ENCODE peak calls at places on chromosome 14, in six cellular contexts. P is activated CD8-positive, alpha-beta memory T cell treated with anti-CD3 and anti-CD28 coated beads for 48 hours; X is endothelial cell; D is fibroblast of mammary gland; N is cardiac fibroblast; B is WERI-Rb-1. O is an unnamed sample.

GRCh38 chr14:79704406-79704805 is 506.9 kb downstream of the DIO2 start:
- DNase-seq in P (no peak), X (no peak), D (no peak), N (no peak), B (no peak), O (no peak)

GRCh38 chr14:100398044-100398443 is 74.9 kb downstream of the SLC25A47 start:
- DNase-seq in P (no peak), X (no peak), D (no peak), N (no peak), B (no peak), O (no peak)

GRCh38 chr14:55877942-55878341 is 240.3 kb upstream of the PELI2 start:
- DNase-seq in P (no peak), X (no peak), D (peak), N (peak), B (no peak), O (no peak)

GRCh38 chr14:90561031-90561430 is 164.2 kb downstream of the CALM1 start:
- DNase-seq in P (no peak), X (no peak), D (no peak), N (no peak), B (no peak), O (no peak)

GRCh38 chr14:104794641-104795467 is 694 bp downstream of the AKT1 start:
- DNase-seq in P (no peak), X (no peak), D (no peak), N (peak), B (peak), O (no peak)

GRCh38 chr14:90846511-90846910 is 30.3 kb upstream of the TTC7B start:
- DNase-seq in P (no peak), X (no peak), D (peak), N (peak), B (no peak), O (no peak)

GRCh38 chr14:51638071-51638944 is 13.4 kb upstream of the FRMD6 start:
- DNase-seq in P (no peak), X (no peak), D (peak), N (peak), B (no peak), O (peak)

GRCh38 chr14:67935371-67935770 is 115.8 kb downstream of the RAD51B start:
- DNase-seq in P (no peak), X (no peak), D (no peak), N (no peak), B (no peak), O (no peak)

GRCh38 chr14:94542111-94542810 is 19.0 kb upstream of the SERPINA4 start:
- DNase-seq in P (no peak), X (no peak), D (peak), N (peak), B (no peak), O (peak)

GRCh38 chr14:102949062-102949800 is 26.8 kb downstream of the AMN start:
- DNase-seq in P (no peak), X (no peak), D (no peak), N (no peak), B (no peak), O (no peak)

GRCh38 chr14:50801706-50802105 is 29.3 kb downstream of the NIN start:
- DNase-seq in P (no peak), X (no peak), D (peak), N (peak), B (no peak), O (no peak)

GRCh38 chr14:80664576-80664975 is 277.0 kb downstream of the CEP128 start:
- DNase-seq in P (no peak), X (no peak), D (no peak), N (no peak), B (no peak), O (no peak)

GRCh38 chr14:50941151-50941550 is 3.1 kb downstream of the PYGL start:
- DNase-seq in P (no peak), X (no peak), D (no peak), N (no peak), B (no peak), O (no peak)

GRCh38 chr14:77181124-77181602 is 435 bp upstream of the TMEM63C start:
- DNase-seq in P (no peak), X (no peak), D (no peak), N (no peak), B (no peak), O (no peak)

GRCh38 chr14:64549805-64550538 is at the start of gene PPP1R36:
- DNase-seq in P (no peak), X (peak), D (no peak), N (no peak), B (no peak), O (no peak)

GRCh38 chr14:22560638-22561365 is 28.2 kb downstream of the DAD1 start:
- DNase-seq in P (no peak), X (no peak), D (no peak), N (no peak), B (no peak), O (no peak)

GRCh38 chr14:100988011-100988410 is 84.5 kb upstream of the RTL1 start:
- DNase-seq in P (no peak), X (no peak), D (no peak), N (peak), B (no peak), O (no peak)

GRCh38 chr14:56290195-56290594 is 172.0 kb downstream of the PELI2 start:
- DNase-seq in P (no peak), X (no peak), D (no peak), N (no peak), B (no peak), O (no peak)